ENCODE peak calls at places on chromosomes 3 and 15, in nine cellular contexts. S is adrenal gland, Z is GM06990, G is PC-3, C is brain microvascular endothelial cell, U is lower lobe of right lung, W is epithelial cell of esophagus, O is fibroblast of lung, A is OCI-LY7. X is an unnamed sample.

GRCh38 chr3:113753376-113753985 is 6.6 kb downstream of the ATP6V1A start:
- DNase-seq in W (no peak), S (no peak), U (no peak), C (no peak), O (no peak), G (no peak), A (no peak), Z (no peak), X (no peak)

GRCh38 chr3:127970966-127971592 is 56.0 kb downstream of the KBTBD12 start:
- DNase-seq in W (peak; percentile 77), S (peak; percentile 40), Z (no peak), A (peak; percentile 54), O (peak; percentile 67), C (peak; percentile 31), U (no peak), G (peak; percentile 66), X (peak; percentile 77)

GRCh38 chr3:65873869-65874268 is 164.8 kb downstream of the MAGI1 start:
- DNase-seq in U (no peak), G (no peak), A (no peak), Z (no peak), C (no peak), W (no peak), S (no peak), O (no peak), X (no peak)

GRCh38 chr15:43769584-43770228 is 7.1 kb downstream of the ELL3 start:
- DNase-seq in W (peak; percentile 67), S (peak; percentile 56), U (peak; percentile 55), A (peak; percentile 70), G (peak; percentile 75), Z (no peak), C (peak; percentile 74), O (peak; percentile 73), X (peak; percentile 75)

GRCh38 chr3:29936766-29937165 is 655.9 kb downstream of the RBMS3 start:
- DNase-seq in O (no peak), A (no peak), Z (no peak), U (no peak), G (no peak), C (no peak), W (no peak), S (no peak), X (no peak)

GRCh38 chr3:49017646-49017977 is 768 bp downstream of the DALRD3 start:
- DNase-seq in G (peak; percentile 59), O (no peak), A (no peak), C (no peak), W (peak; percentile 34), Z (no peak), S (no peak), U (no peak), X (no peak)

GRCh38 chr15:59548501-59549230 is 62.9 kb upstream of the GCNT3 start:
- DNase-seq in S (no peak), G (no peak), Z (no peak), C (no peak), W (no peak), A (no peak), U (no peak), O (no peak), X (no peak)

GRCh38 chr3:100978036-100978659 is 15.1 kb downstream of the ABI3BP start:
- DNase-seq in W (no peak), O (no peak), A (no peak), S (no peak), G (no peak), C (no peak), U (no peak), Z (no peak), X (no peak)

GRCh38 chr15:64456634-64457108 is 3.7 kb upstream of the ZNF609 start:
- DNase-seq in O (peak; percentile 11), W (no peak), C (no peak), A (no peak), U (no peak), G (no peak), Z (no peak), S (no peak), X (no peak)

GRCh38 chr3:24365168-24365567 is 129.5 kb downstream of the THRB start:
- DNase-seq in O (peak; percentile 89), Z (no peak), G (peak; percentile 98), U (no peak), C (peak; percentile 83), A (no peak), W (peak; percentile 97), S (peak; percentile 56), X (peak; percentile 91)

GRCh38 chr3:38579146-38579545 is 70.3 kb downstream of the SCN5A start:
- DNase-seq in C (peak; percentile 35), A (no peak), W (peak; percentile 39), S (peak; percentile 15), G (no peak), O (no peak), U (peak; percentile 43), Z (no peak), X (peak; percentile 21)

GRCh38 chr3:194875581-194876402 is 190.1 kb downstream of the FAM43A start:
- DNase-seq in O (no peak), G (no peak), Z (no peak), U (no peak), S (no peak), W (no peak), A (no peak), C (no peak), X (no peak)

GRCh38 chr15:79101866-79102581 is 11.4 kb upstream of the RASGRF1 start:
- DNase-seq in S (no peak), O (no peak), A (no peak), U (no peak), G (no peak), C (no peak), Z (no peak), W (no peak), X (peak; percentile 48)

GRCh38 chr3:22360977-22361376 is 610.0 kb upstream of the ZNF385D start:
- DNase-seq in Z (no peak), O (peak; percentile 58), A (no peak), W (no peak), C (no peak), U (no peak), G (no peak), S (no peak), X (peak; percentile 47)

GRCh38 chr3:196168808-196169391 is 42.3 kb downstream of the ZDHHC19 start:
- DNase-seq in O (no peak), C (no peak), U (no peak), A (no peak), W (no peak), G (no peak), Z (no peak), S (no peak), X (no peak)

GRCh38 chr3:14988988-14989394 is 41.6 kb downstream of the NR2C2 start:
- DNase-seq in S (no peak), G (peak; percentile 13), A (peak; percentile 71), Z (peak; percentile 71), U (no peak), O (no peak), C (no peak), W (no peak), X (no peak)

GRCh38 chr3:51637941-51638471 is 33.0 kb upstream of the TEX264 start:
- DNase-seq in C (peak; percentile 72), G (peak; percentile 76), Z (no peak), O (peak; percentile 74), A (peak; percentile 72), S (no peak), W (peak; percentile 85), U (no peak), X (peak; percentile 74)

GRCh38 chr3:159130108-159130507 is 328.3 kb downstream of the MFSD1 start:
- DNase-seq in O (no peak), Z (no peak), A (no peak), U (no peak), W (peak; percentile 25), G (peak; percentile 52), S (no peak), C (no peak), X (no peak)

GRCh38 chr15:83769411-83769960 is 115.6 kb downstream of the ADAMTSL3 start:
- DNase-seq in G (no peak), O (no peak), C (no peak), S (no peak), U (no peak), A (no peak), W (peak; percentile 45), Z (peak; percentile 26), X (no peak)

GRCh38 chr15:33107950-33108349 is 86.6 kb downstream of the FMN1 start:
- DNase-seq in A (no peak), S (no peak), G (peak; percentile 82), U (no peak), C (no peak), O (peak; percentile 35), Z (no peak), W (no peak), X (peak; percentile 9)

GRCh38 chr3:94654096-94654495 is 591.2 kb downstream of the NSUN3 start:
- DNase-seq in S (no peak), C (no peak), W (no peak), O (no peak), Z (no peak), A (no peak), G (no peak), U (no peak), X (no peak)

GRCh38 chr3:39267631-39268553 is 11.9 kb downstream of the CX3CR1 start:
- DNase-seq in C (no peak), S (no peak), Z (no peak), W (no peak), U (no peak), A (no peak), O (no peak), G (no peak), X (no peak)

GRCh38 chr3:149621218-149622005 is 36.4 kb downstream of the WWTR1 start:
- DNase-seq in O (peak; percentile 91), A (no peak), G (peak; percentile 71), W (peak; percentile 62), U (no peak), C (peak; percentile 90), S (no peak), Z (no peak), X (peak; percentile 80)
- H3K4me3 ChIP-seq in O (no peak overlapping the region), A (no peak overlapping the region), G (no peak overlapping the region), W (no peak overlapping the region), U (no peak overlapping the region), C (no peak overlapping the region), S (no peak overlapping the region), Z (no peak overlapping the region), X (no peak overlapping the region)

DNA sequence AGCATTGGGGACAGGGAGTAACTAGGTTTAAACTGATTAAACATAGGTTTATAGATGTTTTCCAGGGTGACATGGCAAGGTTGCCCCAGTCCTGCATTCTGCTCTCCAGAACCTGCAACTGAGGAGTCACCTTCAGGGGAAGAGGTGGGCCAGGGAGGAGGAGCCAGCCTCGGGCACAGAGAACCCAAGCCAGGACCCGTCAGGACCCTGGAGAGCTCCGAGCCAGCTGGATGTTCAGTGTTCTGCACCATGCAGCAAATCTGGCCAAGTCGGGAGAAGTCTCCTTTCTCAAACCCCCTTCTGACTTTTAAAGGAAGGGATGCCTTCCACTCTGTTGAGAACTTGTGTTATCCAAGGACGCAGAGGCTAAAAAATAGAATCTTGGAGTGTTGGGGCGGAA is 62.1 kb upstream of the SLC6A11 start:
- DNase-seq in W (peak; percentile 63), A (peak; percentile 38), Z (no peak), G (peak; percentile 69), C (peak; percentile 51), U (peak; percentile 60), S (peak; percentile 57), O (peak; percentile 24), X (peak; percentile 46)
- TF ChIP-seq CTCF in W (no peak), A (no peak), Z (no peak), G (no peak), C (no peak), U (no peak), S (no peak), O (no peak), X (no peak)

GRCh38 chr3:180990494-180990893 is 958 bp upstream of the DNAJC19 start:
- DNase-seq in O (no peak), S (no peak), C (no peak), G (no peak), U (no peak), Z (no peak), W (no peak), A (no peak), X (no peak)
- H3K4me3 ChIP-seq in O (peak overlapping the region; percentile 98), S (no peak overlapping the region), C (no peak overlapping the region), G (peak overlapping the region; percentile 81), U (peak overlapping the region; percentile 85), Z (no peak overlapping the region), W (peak overlapping the region; percentile 91), A (peak overlapping the region; percentile 76), X (peak overlapping the region; percentile 85)

GRCh38 chr3:116453676-116454346 is 8.5 kb upstream of the LSAMP start:
- DNase-seq in C (no peak), A (no peak), S (no peak), Z (no peak), G (peak; percentile 14), W (no peak), U (no peak), O (peak; percentile 63), X (peak; percentile 12)
- TF ChIP-seq CTCF in C (peak; percentile 21), A (peak; percentile 47), S (no peak), Z (no peak), G (peak; percentile 51), W (no peak), U (no peak), O (peak; percentile 41), X (no peak)

X was measured in cardiac fibroblast.